ENCODE peak calls at places on chromosome 12, in four cellular contexts. H, U, X and L are unnamed samples.

GRCh38 chr12:106070611-106071010 is 68.1 kb downstream of the NUAK1 start:
- DNase-seq in X (no peak), H (no peak), U (peak; percentile 83), L (no peak)

GRCh38 chr12:105040476-105040875 is 43.8 kb downstream of the ALDH1L2 start:
- DNase-seq in X (no peak), H (no peak), U (no peak), L (no peak)

GRCh38 chr12:41967668-41968649 is 176.7 kb downstream of the GXYLT1 start:
- DNase-seq in U (no peak), H (no peak), X (no peak), L (no peak)

GRCh38 chr12:64796205-64796845 is 28.1 kb upstream of the TBC1D30 start:
- DNase-seq in X (peak; percentile 75), H (peak; percentile 67), U (no peak), L (no peak)

GRCh38 chr12:110333201-110333600 is 52.2 kb downstream of the ATP2A2 start:
- DNase-seq in X (no peak), U (no peak), H (no peak), L (no peak)

GRCh38 chr12:25083211-25083610 is 111.7 kb downstream of the DNAI7 start:
- DNase-seq in H (no peak), X (no peak), U (no peak), L (no peak)

GRCh38 chr12:3227076-3227975 is 150.1 kb downstream of the TSPAN9 start:
- DNase-seq in U (no peak), X (no peak), H (no peak), L (no peak)

GRCh38 chr12:6113691-6114475 is 10.6 kb downstream of the VWF start:
- DNase-seq in X (no peak), U (no peak), H (no peak), L (no peak)

GRCh38 chr12:94305293-94305957 is 154.2 kb downstream of the CEP83 start:
- DNase-seq in X (no peak), H (no peak), U (no peak), L (no peak)

GRCh38 chr12:113961921-113962710 is 4.0 kb downstream of the RBM19 start:
- DNase-seq in U (no peak), X (no peak), H (no peak), L (no peak)

GRCh38 chr12:53999596-54000104 is 311 bp upstream of the HOXC9 start:
- DNase-seq in H (peak; percentile 79), U (no peak), X (no peak), L (no peak)

GRCh38 chr12:112218150-112218549 is 92.8 kb downstream of the TRAFD1 start:
- DNase-seq in H (no peak), U (no peak), X (no peak), L (no peak)

GRCh38 chr12:131864469-131864868 is 30.0 kb upstream of the ULK1 start:
- DNase-seq in H (no peak), X (no peak), U (no peak), L (no peak)

GRCh38 chr12:127334924-127335644 is 931.9 kb upstream of the TMEM132C start:
- DNase-seq in U (no peak), X (no peak), H (no peak), L (no peak)

GRCh38 chr12:95858451-95859343 is at the start of gene SNRPF:
- DNase-seq in H (peak; percentile 100), U (peak; percentile 98), X (peak; percentile 96), L (peak; percentile 95)

GRCh38 chr12:20194171-20194570 is 174.2 kb upstream of the PDE3A start:
- DNase-seq in H (no peak), X (no peak), U (no peak), L (no peak)

GRCh38 chr12:123532021-123532420 is 1.5 kb downstream of the RILPL1 start:
- DNase-seq in X (no peak), U (no peak), H (no peak), L (no peak)

GRCh38 chr12:40149673-40150260 is 43.9 kb upstream of the SLC2A13 start:
- DNase-seq in U (no peak), X (no peak), H (no peak), L (no peak)

GRCh38 chr12:119704065-119704747 is 36.3 kb downstream of the PRKAB1 start:
- DNase-seq in X (no peak), U (no peak), H (no peak), L (no peak)

GRCh38 chr12:132384916-132385315 is 55.5 kb upstream of the GALNT9 start:
- DNase-seq in H (no peak), U (no peak), X (no peak), L (peak; percentile 54)

GRCh38 chr12:51905507-51906438 is 1.5 kb upstream of the ACVRL1 start:
- DNase-seq in H (peak; percentile 66), X (peak; percentile 52), U (peak; percentile 95), L (no peak)

GRCh38 chr12:122823429-122823828 is 11.8 kb upstream of the HIP1R start:
- DNase-seq in H (no peak), U (no peak), X (no peak), L (no peak)

GRCh38 chr12:15322164-15323054 is at the start of gene PTPRO:
- DNase-seq in H (no peak), X (no peak), U (no peak), L (no peak)

GRCh38 chr12:106901276-106901675 is 54.4 kb upstream of the TMEM263 start:
- DNase-seq in X (no peak), H (no peak), U (no peak), L (no peak)

GRCh38 chr12:79069009-79069408 is 204.4 kb downstream of the SYT1 start:
- DNase-seq in X (no peak), H (no peak), U (no peak), L (no peak)

GRCh38 chr12:113232787-113233585 is 11.7 kb downstream of the TPCN1 start:
- DNase-seq in H (no peak), U (no peak), X (peak; percentile 25), L (peak; percentile 93)

GRCh38 chr12:113435367-113435766 is 13.2 kb downstream of the SDSL start:
- DNase-seq in U (no peak), H (no peak), X (no peak), L (no peak)

GRCh38 chr12:38053113-38053512 is 263.5 kb upstream of the ALG10B start:
- DNase-seq in X (no peak), U (no peak), H (no peak), L (no peak)
- H3K27ac ChIP-seq in X (no peak overlapping the region), U (no peak overlapping the region), H (no peak overlapping the region), L (no peak overlapping the region)

DNA sequence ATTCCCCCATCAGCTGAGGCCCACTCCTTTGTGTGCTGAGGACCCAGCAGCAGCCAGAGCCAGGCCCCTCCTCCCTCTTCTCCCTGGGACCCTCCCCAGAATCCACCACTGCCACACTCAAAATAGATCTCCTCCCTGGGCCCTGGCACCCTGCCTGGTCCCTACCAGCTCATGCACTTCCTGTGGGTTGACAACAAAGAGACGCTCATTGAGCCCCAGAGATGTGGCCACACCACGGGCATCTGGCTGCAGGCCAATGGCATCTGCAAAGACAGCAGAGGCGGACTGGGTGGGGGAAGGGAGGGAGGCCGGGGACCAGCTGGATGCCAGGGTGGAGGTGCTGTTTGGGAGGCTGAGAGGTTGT is 16.0 kb upstream of the ENDOU start:
- DNase-seq in X (peak; percentile 66), U (no peak), H (no peak), L (peak; percentile 92)
- TF ChIP-seq POLR2AphosphoS5 in X (no peak), U (no peak), H (no peak), L (peak; percentile 64)

GRCh38 chr12:117064596-117064995 is 34.6 kb downstream of the TESC start:
- DNase-seq in H (no peak), X (no peak), U (no peak), L (no peak)

GRCh38 chr12:117068492-117068891 is 30.7 kb downstream of the TESC start:
- DNase-seq in X (no peak), U (no peak), H (no peak), L (no peak)

GRCh38 chr12:117067638-117068037 is 31.6 kb downstream of the TESC start:
- DNase-seq in X (no peak), H (no peak), U (no peak), L (no peak)

GRCh38 chr12:117069126-117069788 is 30.0 kb downstream of the TESC start:
- DNase-seq in H (no peak), U (no peak), X (no peak), L (no peak)

DNA sequence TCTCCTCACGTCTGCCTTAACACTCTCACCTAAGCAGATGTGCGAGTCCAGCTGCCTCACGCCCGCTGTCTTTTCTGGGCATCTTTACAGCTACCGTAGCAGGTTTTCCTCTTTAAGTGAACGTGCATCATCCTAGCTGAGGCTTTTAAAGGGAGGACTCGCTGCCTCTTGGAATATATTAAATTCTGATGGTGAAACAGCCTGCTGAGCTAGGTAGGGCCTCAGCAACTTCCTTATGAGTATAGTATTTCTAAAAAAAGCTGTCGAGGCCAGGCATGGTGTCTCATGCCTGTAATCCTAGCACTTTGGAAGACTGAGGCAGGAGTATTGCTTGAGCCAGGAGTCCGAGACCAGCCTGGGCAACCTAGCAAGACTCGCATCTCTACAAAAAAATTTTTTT is 32.2 kb downstream of the TESC start:
- DNase-seq in H (no peak), U (no peak), X (no peak), L (no peak)
- H3K4me1 ChIP-seq in H (peaks cover 22% of the 10 kb centered on the region), U (no peaks in the 10 kb centered on the region), X (peaks cover 7% of the 10 kb centered on the region), L (peaks cover 27% of the 10 kb centered on the region)

GRCh38 chr12:99549651-99550050 is 97.9 kb upstream of the GARIN6 start:
- DNase-seq in X (no peak), H (no peak), U (no peak), L (no peak)
- H3K27ac ChIP-seq in X (no peak overlapping the region), H (no peak overlapping the region), U (no peak overlapping the region), L (no peak overlapping the region)

GRCh38 chr12:121783771-121784170 is 9.7 kb downstream of the RHOF start:
- DNase-seq in U (no peak), X (no peak), H (no peak), L (no peak)

GRCh38 chr12:121780429-121780828 is 13.1 kb downstream of the RHOF start:
- DNase-seq in X (no peak), H (no peak), U (no peak), L (no peak)

GRCh38 chr12:121782616-121782966 is 10.9 kb downstream of the RHOF start:
- DNase-seq in X (no peak), H (no peak), U (no peak), L (no peak)

GRCh38 chr12:121784460-121784859 is 9.0 kb downstream of the RHOF start:
- DNase-seq in X (no peak), H (no peak), U (no peak), L (no peak)

DNA sequence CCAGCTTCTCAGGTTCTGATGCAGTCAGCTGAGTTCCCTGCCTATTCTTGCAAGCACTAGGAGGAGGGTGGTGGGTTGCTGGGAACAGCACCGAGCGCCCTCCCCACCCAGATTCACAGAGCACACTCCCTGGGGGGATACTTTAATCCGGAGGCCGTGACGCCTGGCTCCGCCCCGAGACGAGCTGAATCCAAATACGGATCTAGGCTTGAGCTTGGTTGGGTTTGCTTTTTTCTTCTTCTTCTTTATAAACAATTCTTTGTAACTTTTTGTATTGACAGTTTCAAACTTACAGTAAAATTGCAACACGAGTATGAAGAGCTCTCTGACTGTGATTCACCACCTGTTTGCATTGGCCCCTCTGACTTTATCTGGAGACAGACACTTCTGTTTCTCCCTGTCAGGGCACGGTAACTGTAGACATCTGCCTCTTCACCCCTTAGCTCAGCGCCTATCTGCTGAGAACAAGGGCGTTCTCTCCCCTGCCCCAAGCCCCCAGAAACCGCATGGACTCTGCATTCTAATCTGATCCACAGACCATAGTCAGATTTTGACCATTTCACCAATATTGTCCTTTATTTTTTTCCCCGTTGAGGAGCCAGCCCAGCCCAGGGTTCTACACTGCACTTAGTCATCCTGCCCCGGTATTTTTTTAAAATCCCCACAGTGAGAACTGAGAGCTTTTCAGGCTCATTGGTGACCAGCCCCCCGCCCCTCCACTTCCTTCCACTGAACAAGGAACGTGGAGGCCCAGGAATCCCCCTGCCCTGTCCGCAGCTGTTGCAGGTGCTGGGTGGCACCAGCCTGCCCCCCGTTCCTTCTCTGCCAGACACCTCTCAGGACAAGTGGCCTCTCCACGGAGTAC is 11.5 kb downstream of the RHOF start:
- DNase-seq in H (peak; percentile 50), U (no peak), X (no peak), L (no peak)
- TF ChIP-seq POLR2AphosphoS5 in H (peak; percentile 83), U (no peak), X (no peak), L (no peak)

GRCh38 chr12:121128908-121129704 is 3.6 kb upstream of the P2RX7 start:
- DNase-seq in H (peak; percentile 85), X (peak; percentile 81), U (peak; percentile 90), L (peak; percentile 90)
- H3K4me1 ChIP-seq in H (peaks cover 18% of the 10 kb centered on the region), X (peaks cover 6% of the 10 kb centered on the region), U (peaks cover 44% of the 10 kb centered on the region), L (peaks cover 66% of the 10 kb centered on the region)